ENCODE peak calls at places on chromosomes 1 and 21, in nine cellular contexts. T is stomach, M is GM23338, O is transverse colon, W is sigmoid colon, P is HCT116, S is breast epithelium, C is upper lobe of left lung, Y is SK-N-SH. A is an unnamed sample. For H3K27me3 and H3K4me1, the result is how much of the 10 kb centered on the place peaks cover.

GRCh38 chr1:234644928-234645327 is 35.0 kb upstream of the IRF2BP2 start:
- DNase-seq in P (no peak), M (no peak), O (no peak), T (no peak), W (no peak), C (no peak), Y (no peak), S (no peak), A (no peak)

GRCh38 chr1:234921266-234922062 is 207.2 kb downstream of the TOMM20 start:
- DNase-seq in T (peak), M (no peak), S (no peak), P (no peak), W (peak), O (no peak), C (no peak), Y (no peak), A (no peak)

GRCh38 chr1:24179251-24179895 is 7.7 kb downstream of the IFNLR1 start:
- DNase-seq in T (peak), O (no peak), C (no peak), W (no peak), P (no peak), S (no peak), Y (no peak), M (no peak), A (no peak)

GRCh38 chr1:196407358-196408041 is 200.7 kb downstream of the KCNT2 start:
- DNase-seq in M (peak), T (no peak), O (no peak), Y (no peak), C (no peak), P (no peak), W (no peak), S (no peak), A (no peak)

GRCh38 chr1:6961905-6962304 is 176.7 kb downstream of the CAMTA1 start:
- DNase-seq in M (peak), O (no peak), P (no peak), C (no peak), T (no peak), Y (no peak), S (no peak), W (no peak), A (no peak)

GRCh38 chr1:201153474-201154388 is 543 bp downstream of the TMEM9 start:
- DNase-seq in M (peak), T (no peak), W (no peak), P (no peak), S (no peak), O (no peak), Y (no peak), C (peak), A (no peak)

GRCh38 chr21:42560517-42561179 is 47.0 kb downstream of the SLC37A1 start:
- DNase-seq in O (peak), W (peak), M (no peak), T (no peak), S (no peak), Y (no peak), C (no peak), P (no peak), A (peak)

GRCh38 chr1:46549697-46550681 is 1.5 kb downstream of the KNCN start:
- DNase-seq in P (no peak), S (no peak), W (no peak), M (peak), T (no peak), Y (peak), O (no peak), C (no peak), A (peak)

GRCh38 chr1:31152181-31152768 is 86.8 kb upstream of the PUM1 start:
- DNase-seq in P (no peak), Y (no peak), C (no peak), S (no peak), W (no peak), M (no peak), O (no peak), T (no peak), A (no peak)

GRCh38 chr1:58786184-58786926 is 2.5 kb upstream of the JUN start:
- DNase-seq in C (no peak), Y (no peak), T (no peak), P (no peak), W (no peak), M (no peak), S (no peak), O (no peak), A (no peak)

GRCh38 chr1:231279081-231279480 is 38.1 kb downstream of the GNPAT start:
- DNase-seq in M (no peak), O (no peak), T (no peak), S (no peak), P (no peak), Y (no peak), W (no peak), C (no peak), A (no peak)

GRCh38 chr1:170410391-170411146 is 121.4 kb upstream of the GORAB start:
- DNase-seq in W (no peak), S (no peak), T (no peak), O (no peak), P (no peak), Y (no peak), C (no peak), M (no peak), A (no peak)

GRCh38 chr1:56934400-56935080 is 31.3 kb downstream of the C8B start:
- DNase-seq in M (no peak), S (no peak), P (no peak), C (no peak), W (no peak), T (no peak), Y (no peak), O (no peak), A (no peak)

GRCh38 chr1:164678289-164678688 is 119.3 kb downstream of the PBX1 start:
- DNase-seq in T (no peak), Y (no peak), P (no peak), S (no peak), O (no peak), W (no peak), C (no peak), M (no peak), A (no peak)

DNA sequence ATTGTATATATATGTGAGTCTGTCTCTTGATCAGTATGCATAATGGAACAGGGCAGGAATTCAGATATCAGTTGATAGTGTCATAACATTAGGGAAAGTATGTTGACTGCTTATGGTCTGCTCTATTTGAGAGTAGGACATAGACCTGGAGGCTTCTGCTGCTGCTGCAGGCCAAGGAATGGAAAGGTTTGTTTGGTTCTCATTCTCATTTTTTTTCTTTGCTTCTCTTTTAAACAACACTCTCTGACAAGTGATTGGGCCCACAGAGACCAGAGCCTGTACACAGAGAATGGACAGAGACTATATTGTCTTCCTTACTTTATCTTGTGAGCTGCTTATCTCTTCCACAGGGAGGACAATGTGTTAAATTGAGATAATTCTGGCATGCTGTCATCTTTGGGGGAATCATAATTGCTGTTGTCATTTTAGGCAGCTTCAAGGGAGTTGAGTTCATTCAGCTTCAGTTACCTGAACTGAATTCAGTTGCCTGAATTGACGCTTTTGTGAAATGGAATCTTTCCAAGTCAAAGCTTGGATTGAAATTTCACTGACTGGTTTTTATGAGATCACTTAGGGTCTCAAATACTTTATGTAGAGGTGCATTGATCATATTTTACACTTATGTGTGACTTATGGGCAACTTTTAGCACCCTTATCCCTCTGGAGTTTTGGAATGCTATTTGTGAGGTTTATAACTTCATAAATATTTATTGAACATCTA is 16.9 kb downstream of the CAP1 start:
- DNase-seq in W (no peak), M (no peak), P (no peak), S (no peak), O (no peak), Y (no peak), T (no peak), C (no peak), A (no peak)
- TF ChIP-seq POLR2AphosphoS5 in W (no peak), M (no peak), P (no peak), S (no peak), O (no peak), Y (no peak), T (no peak), C (no peak), A (no peak)

GRCh38 chr1:151515265-151515664 is 4.1 kb downstream of the CGN start:
- DNase-seq in Y (no peak), T (no peak), S (no peak), C (no peak), O (no peak), P (no peak), M (no peak), W (no peak), A (no peak)

GRCh38 chr1:151514366-151514765 is 3.2 kb downstream of the CGN start:
- DNase-seq in T (no peak), O (no peak), M (no peak), Y (no peak), C (no peak), S (no peak), W (no peak), P (no peak), A (no peak)

GRCh38 chr1:151512801-151513625 is 1.8 kb downstream of the CGN start:
- DNase-seq in C (no peak), O (peak), M (peak), P (no peak), W (peak), T (peak), Y (no peak), S (peak), A (no peak)

GRCh38 chr1:151512326-151512725 is 1.1 kb downstream of the CGN start:
- DNase-seq in P (no peak), Y (no peak), M (no peak), T (no peak), S (no peak), W (peak), C (no peak), O (no peak), A (no peak)

GRCh38 chr1:151513626-151514101 is 2.5 kb downstream of the CGN start:
- DNase-seq in O (peak), C (no peak), M (peak), T (peak), P (no peak), S (peak), Y (peak), W (peak), A (no peak)
- H3K27me3 ChIP-seq in O (under half), C (under half), M (under half), T (under half), P (under half), S (under half), Y (under half), W (under half), A (under half)

GRCh38 chr1:208228550-208228949 is 15.6 kb downstream of the PLXNA2 start:
- DNase-seq in O (no peak), M (no peak), T (no peak), P (no peak), Y (no peak), W (no peak), S (no peak), C (no peak), A (no peak)
- H3K4me1 ChIP-seq in O (under half), M (under half), T (half or more), P (under half), Y (under half), W (half or more), S (under half), C (half or more), A (under half)

GRCh38 chr1:209657140-209657879 is 5.1 kb upstream of the LAMB3 start:
- DNase-seq in S (peak), O (no peak), Y (no peak), C (no peak), T (no peak), M (no peak), W (no peak), P (peak), A (peak)
- TF ChIP-seq POLR2AphosphoS5 in S (no peak), O (no peak), Y (no peak), C (peak), T (no peak), M (no peak), W (no peak), P (peak), A (peak)

GRCh38 chr1:153801786-153802697 is 26.8 kb downstream of the SLC27A3 start:
- DNase-seq in Y (no peak), T (no peak), C (no peak), S (no peak), M (no peak), P (no peak), O (no peak), W (no peak), A (no peak)

GRCh38 chr1:153803479-153804056 is 28.4 kb downstream of the SLC27A3 start:
- DNase-seq in O (no peak), C (no peak), Y (no peak), M (no peak), P (no peak), S (no peak), W (no peak), T (no peak), A (no peak)

GRCh38 chr1:153805042-153805745 is 30.0 kb downstream of the SLC27A3 start:
- DNase-seq in P (peak), O (peak), S (peak), T (peak), Y (no peak), M (no peak), C (no peak), W (no peak), A (peak)

GRCh38 chr1:153805929-153806750 is 30.9 kb downstream of the SLC27A3 start:
- DNase-seq in P (no peak), S (no peak), T (no peak), O (no peak), M (no peak), W (no peak), Y (no peak), C (no peak), A (no peak)

GRCh38 chr1:153804112-153804511 is 28.9 kb downstream of the SLC27A3 start:
- DNase-seq in W (no peak), T (no peak), O (no peak), S (no peak), P (no peak), Y (no peak), C (no peak), M (no peak), A (no peak)
- H3K27me3 ChIP-seq in W (under half), T (under half), O (under half), S (under half), P (under half), Y (under half), C (under half), M (under half), A (under half)

GRCh38 chr1:51566260-51566659 is 47.2 kb upstream of the EPS15 start:
- DNase-seq in M (no peak), P (no peak), O (no peak), C (no peak), T (no peak), W (no peak), Y (no peak), S (no peak), A (no peak)
- H3K4me1 ChIP-seq in M (under half), P (under half), O (under half), C (under half), T (under half), W (under half), Y (under half), S (under half), A (under half)

GRCh38 chr1:64268653-64269557 is 65.5 kb downstream of the UBE2U start:
- DNase-seq in W (peak), P (peak), Y (peak), T (peak), M (peak), O (peak), S (peak), C (peak), A (no peak)
- TF ChIP-seq POLR2AphosphoS5 in W (no peak), P (no peak), Y (no peak), T (no peak), M (no peak), O (no peak), S (no peak), C (no peak), A (no peak)

DNA sequence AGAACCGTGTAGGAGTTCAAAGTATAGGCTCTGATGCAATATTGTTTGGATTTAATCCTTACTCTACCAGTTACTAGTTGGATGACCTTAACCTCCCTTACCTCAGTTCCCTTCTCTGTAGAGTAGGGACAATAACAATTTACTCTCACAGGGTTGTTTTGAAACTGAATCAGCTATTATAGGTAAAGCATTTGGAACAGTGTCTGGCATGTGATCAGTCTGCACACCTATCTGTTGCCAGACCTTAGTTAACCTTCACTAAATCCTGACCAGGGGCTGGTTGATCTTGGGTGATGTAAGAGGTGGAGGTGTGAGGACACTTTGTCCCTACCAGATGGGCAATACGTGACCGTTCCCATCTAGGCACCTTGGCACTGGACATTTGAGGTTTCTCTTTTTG is 106.9 kb downstream of the DDX20 start:
- DNase-seq in M (no peak), Y (no peak), C (no peak), S (no peak), P (no peak), T (no peak), W (no peak), O (no peak), A (no peak)
- H3K27me3 ChIP-seq in M (under half), Y (under half), C (under half), S (under half), P (under half), T (under half), W (under half), O (under half), A (under half)

GRCh38 chr21:44955803-44956175 is 16.0 kb downstream of the SLX9 start:
- DNase-seq in T (no peak), P (no peak), Y (no peak), O (no peak), C (peak), M (no peak), W (no peak), S (no peak), A (peak)

GRCh38 chr21:44954281-44954771 is 14.5 kb downstream of the SLX9 start:
- DNase-seq in W (no peak), T (no peak), Y (no peak), P (no peak), M (no peak), S (no peak), C (peak), O (no peak), A (peak)

GRCh38 chr21:44956356-44957046 is 16.7 kb downstream of the SLX9 start:
- DNase-seq in S (no peak), Y (no peak), P (no peak), O (no peak), T (no peak), M (no peak), W (no peak), C (no peak), A (peak)

GRCh38 chr21:44953628-44954021 is 13.8 kb downstream of the SLX9 start:
- DNase-seq in P (no peak), O (no peak), Y (no peak), M (no peak), C (no peak), S (no peak), W (no peak), T (no peak), A (peak)

DNA sequence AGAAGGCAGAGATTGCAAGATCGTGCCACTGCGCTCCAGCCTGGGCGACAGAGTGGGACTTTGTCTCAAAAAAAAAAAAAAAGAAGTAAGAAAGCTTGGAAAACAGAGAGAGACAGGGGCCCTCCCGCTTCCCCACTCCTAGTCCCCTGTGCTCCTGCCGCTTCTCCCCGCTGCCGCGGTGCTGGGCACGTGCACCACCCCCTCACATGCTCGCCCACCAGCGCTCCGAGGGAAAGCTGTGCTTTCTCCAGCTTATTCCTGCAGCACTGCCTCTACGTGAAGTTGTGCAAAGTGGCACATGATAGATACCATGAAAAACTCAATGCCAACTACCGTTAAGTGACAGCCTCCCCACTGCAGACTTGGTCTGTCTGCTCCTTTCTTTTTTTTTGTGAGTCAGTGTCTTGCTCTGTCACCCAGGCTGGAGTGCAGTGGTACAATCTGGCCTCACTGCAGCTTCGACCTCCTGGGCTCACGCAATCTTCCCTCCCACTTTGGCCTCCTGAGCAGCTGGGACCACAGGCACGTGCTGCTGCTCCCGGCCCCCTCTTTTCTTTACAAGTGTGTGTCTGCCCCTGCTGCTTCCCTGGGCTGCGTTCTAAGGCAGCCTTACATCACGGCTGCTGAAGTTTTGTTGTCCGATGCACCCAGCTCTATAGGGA is 15.4 kb downstream of the SLX9 start:
- DNase-seq in C (no peak), O (no peak), T (no peak), Y (no peak), S (no peak), W (no peak), P (no peak), M (no peak), A (peak)
- H3K4me1 ChIP-seq in C (under half), O (under half), T (half or more), Y (under half), S (under half), W (half or more), P (under half), M (under half), A (under half)

A was measured in spleen.